ENCODE peak calls at places on chromosomes 5 and 9, in eight cellular contexts. One of them, this sample, is unnamed. For H3K4me1, the result is how much of the 10 kb centered on the place peaks cover.

GRCh38 chr5:96752341-96753016 is 55.3 kb downstream of the ERAP1 start:
- DNase-seq in body of pancreas: peak
- DNase-seq in fibroblast of lung: peak
- DNase-seq in Panc1: peak
- DNase-seq in stomach: no peak
- DNase-seq in PC-3: peak
- DNase-seq in CD8-positive, alpha-beta memory T cell: peak
- DNase-seq in A549: peak
- DNase-seq in this sample: no peak

GRCh38 chr9:69637801-69638200 is 34.4 kb downstream of the APBA1 start:
- DNase-seq in body of pancreas: no peak
- DNase-seq in fibroblast of lung: peak
- DNase-seq in Panc1: no peak
- DNase-seq in stomach: no peak
- DNase-seq in PC-3: peak
- DNase-seq in CD8-positive, alpha-beta memory T cell: no peak
- DNase-seq in A549: no peak
- DNase-seq in this sample: no peak

GRCh38 chr5:139698461-139699146 is 50.5 kb downstream of the CXXC5 start:
- DNase-seq in body of pancreas: peak
- DNase-seq in fibroblast of lung: peak
- DNase-seq in Panc1: no peak
- DNase-seq in stomach: peak
- DNase-seq in PC-3: no peak
- DNase-seq in CD8-positive, alpha-beta memory T cell: no peak
- DNase-seq in A549: no peak
- DNase-seq in this sample: no peak

GRCh38 chr9:98054376-98054951 is 2.1 kb upstream of the NANS start:
- DNase-seq in body of pancreas: no peak
- DNase-seq in fibroblast of lung: no peak
- DNase-seq in Panc1: no peak
- DNase-seq in stomach: no peak
- DNase-seq in PC-3: no peak
- DNase-seq in CD8-positive, alpha-beta memory T cell: no peak
- DNase-seq in A549: no peak
- DNase-seq in this sample: no peak

GRCh38 chr5:9015250-9015936 is 530.5 kb downstream of the SEMA5A start:
- DNase-seq in body of pancreas: no peak
- DNase-seq in fibroblast of lung: peak
- DNase-seq in Panc1: no peak
- DNase-seq in stomach: no peak
- DNase-seq in PC-3: no peak
- DNase-seq in CD8-positive, alpha-beta memory T cell: no peak
- DNase-seq in A549: no peak
- DNase-seq in this sample: no peak

GRCh38 chr5:126446498-126447224 is 23.5 kb downstream of the GRAMD2B start:
- DNase-seq in body of pancreas: no peak
- DNase-seq in fibroblast of lung: peak
- DNase-seq in Panc1: no peak
- DNase-seq in stomach: no peak
- DNase-seq in PC-3: peak
- DNase-seq in CD8-positive, alpha-beta memory T cell: no peak
- DNase-seq in A549: no peak
- DNase-seq in this sample: no peak

GRCh38 chr5:8685704-8686103 is 816.8 kb downstream of the MTRR start:
- DNase-seq in body of pancreas: no peak
- DNase-seq in fibroblast of lung: no peak
- DNase-seq in Panc1: no peak
- DNase-seq in stomach: no peak
- DNase-seq in PC-3: peak
- DNase-seq in CD8-positive, alpha-beta memory T cell: no peak
- DNase-seq in A549: no peak
- DNase-seq in this sample: no peak

GRCh38 chr5:140806834-140807775 is at the start of gene PCDHA4:
- DNase-seq in body of pancreas: peak
- DNase-seq in fibroblast of lung: no peak
- DNase-seq in Panc1: no peak
- DNase-seq in stomach: no peak
- DNase-seq in PC-3: peak
- DNase-seq in CD8-positive, alpha-beta memory T cell: no peak
- DNase-seq in A549: peak
- DNase-seq in this sample: no peak

GRCh38 chr5:96070625-96071246 is 109.1 kb upstream of the ELL2 start:
- DNase-seq in body of pancreas: no peak
- DNase-seq in fibroblast of lung: no peak
- DNase-seq in Panc1: no peak
- DNase-seq in stomach: no peak
- DNase-seq in PC-3: no peak
- DNase-seq in CD8-positive, alpha-beta memory T cell: no peak
- DNase-seq in A549: no peak
- DNase-seq in this sample: no peak

GRCh38 chr9:103798620-103799019 is 295.5 kb upstream of the SMC2 start:
- DNase-seq in body of pancreas: no peak
- DNase-seq in fibroblast of lung: peak
- DNase-seq in Panc1: no peak
- DNase-seq in stomach: no peak
- DNase-seq in PC-3: peak
- DNase-seq in CD8-positive, alpha-beta memory T cell: no peak
- DNase-seq in A549: peak
- DNase-seq in this sample: no peak

GRCh38 chr9:38079410-38080105 is 10.5 kb upstream of the SHB start:
- DNase-seq in body of pancreas: no peak
- DNase-seq in fibroblast of lung: peak
- DNase-seq in Panc1: no peak
- DNase-seq in stomach: no peak
- DNase-seq in PC-3: no peak
- DNase-seq in CD8-positive, alpha-beta memory T cell: no peak
- DNase-seq in A549: no peak
- DNase-seq in this sample: no peak

GRCh38 chr9:31034311-31034710 is 1350.1 kb upstream of the ACO1 start:
- DNase-seq in body of pancreas: peak
- DNase-seq in fibroblast of lung: no peak
- DNase-seq in Panc1: no peak
- DNase-seq in stomach: no peak
- DNase-seq in PC-3: no peak
- DNase-seq in CD8-positive, alpha-beta memory T cell: no peak
- DNase-seq in A549: no peak
- DNase-seq in this sample: no peak

GRCh38 chr5:66617991-66618768 is 22.0 kb downstream of the MAST4 start:
- DNase-seq in body of pancreas: no peak
- DNase-seq in fibroblast of lung: no peak
- DNase-seq in Panc1: no peak
- DNase-seq in stomach: no peak
- DNase-seq in PC-3: no peak
- DNase-seq in CD8-positive, alpha-beta memory T cell: no peak
- DNase-seq in A549: no peak
- DNase-seq in this sample: no peak

GRCh38 chr5:60700347-60700815 is 415 bp upstream of the DEPDC1B start:
- DNase-seq in body of pancreas: no peak
- DNase-seq in fibroblast of lung: no peak
- DNase-seq in Panc1: no peak
- DNase-seq in stomach: peak
- DNase-seq in PC-3: no peak
- DNase-seq in CD8-positive, alpha-beta memory T cell: no peak
- DNase-seq in A549: no peak
- DNase-seq in this sample: no peak

GRCh38 chr5:34657550-34657921 is 1.4 kb downstream of the RAI14 start:
- DNase-seq in body of pancreas: peak
- DNase-seq in fibroblast of lung: peak
- DNase-seq in Panc1: no peak
- DNase-seq in stomach: no peak
- DNase-seq in PC-3: peak
- DNase-seq in CD8-positive, alpha-beta memory T cell: no peak
- DNase-seq in A549: peak
- DNase-seq in this sample: no peak

GRCh38 chr9:69755205-69755604 is 4.6 kb downstream of the PTAR1 start:
- DNase-seq in body of pancreas: no peak
- DNase-seq in fibroblast of lung: no peak
- DNase-seq in Panc1: no peak
- DNase-seq in stomach: no peak
- DNase-seq in PC-3: no peak
- DNase-seq in CD8-positive, alpha-beta memory T cell: no peak
- DNase-seq in A549: no peak
- DNase-seq in this sample: no peak

GRCh38 chr5:168807261-168807660 is 228.1 kb upstream of the PANK3 start:
- DNase-seq in body of pancreas: no peak
- DNase-seq in fibroblast of lung: peak
- DNase-seq in Panc1: no peak
- DNase-seq in stomach: no peak
- DNase-seq in PC-3: no peak
- DNase-seq in CD8-positive, alpha-beta memory T cell: no peak
- DNase-seq in A549: no peak
- DNase-seq in this sample: no peak

GRCh38 chr9:117926031-117926655 is 221.9 kb downstream of the TLR4 start:
- DNase-seq in body of pancreas: no peak
- DNase-seq in fibroblast of lung: peak
- DNase-seq in Panc1: no peak
- DNase-seq in stomach: no peak
- DNase-seq in PC-3: no peak
- DNase-seq in CD8-positive, alpha-beta memory T cell: no peak
- DNase-seq in A549: no peak
- DNase-seq in this sample: no peak

GRCh38 chr9:97831843-97832636 is 21.0 kb upstream of the FOXE1 start:
- DNase-seq in body of pancreas: no peak
- DNase-seq in fibroblast of lung: no peak
- DNase-seq in Panc1: no peak
- DNase-seq in stomach: no peak
- DNase-seq in PC-3: no peak
- DNase-seq in CD8-positive, alpha-beta memory T cell: no peak
- DNase-seq in A549: no peak
- DNase-seq in this sample: no peak

GRCh38 chr5:119398713-119399492 is 43.1 kb downstream of the TNFAIP8 start:
- DNase-seq in body of pancreas: peak
- DNase-seq in fibroblast of lung: peak
- DNase-seq in Panc1: no peak
- DNase-seq in stomach: peak
- DNase-seq in PC-3: no peak
- DNase-seq in CD8-positive, alpha-beta memory T cell: no peak
- DNase-seq in A549: no peak
- DNase-seq in this sample: no peak

GRCh38 chr5:134507495-134507894 is 18.0 kb upstream of the JADE2 start:
- DNase-seq in body of pancreas: peak
- DNase-seq in fibroblast of lung: no peak
- DNase-seq in Panc1: no peak
- DNase-seq in stomach: no peak
- DNase-seq in PC-3: no peak
- DNase-seq in CD8-positive, alpha-beta memory T cell: no peak
- DNase-seq in A549: no peak
- DNase-seq in this sample: no peak

GRCh38 chr5:137737349-137738256 is 1.7 kb upstream of the KLHL3 start:
- DNase-seq in body of pancreas: peak
- DNase-seq in fibroblast of lung: peak
- DNase-seq in Panc1: no peak
- DNase-seq in stomach: peak
- DNase-seq in PC-3: peak
- DNase-seq in CD8-positive, alpha-beta memory T cell: peak
- DNase-seq in A549: no peak
- DNase-seq in this sample: peak
- H3K27ac ChIP-seq in body of pancreas: no peak
- H3K27ac ChIP-seq in fibroblast of lung: no peak
- H3K27ac ChIP-seq in Panc1: no peak
- H3K27ac ChIP-seq in stomach: no peak
- H3K27ac ChIP-seq in PC-3: peak
- H3K27ac ChIP-seq in CD8-positive, alpha-beta memory T cell: no peak
- H3K27ac ChIP-seq in A549: no peak
- H3K27ac ChIP-seq in this sample: peak

DNA sequence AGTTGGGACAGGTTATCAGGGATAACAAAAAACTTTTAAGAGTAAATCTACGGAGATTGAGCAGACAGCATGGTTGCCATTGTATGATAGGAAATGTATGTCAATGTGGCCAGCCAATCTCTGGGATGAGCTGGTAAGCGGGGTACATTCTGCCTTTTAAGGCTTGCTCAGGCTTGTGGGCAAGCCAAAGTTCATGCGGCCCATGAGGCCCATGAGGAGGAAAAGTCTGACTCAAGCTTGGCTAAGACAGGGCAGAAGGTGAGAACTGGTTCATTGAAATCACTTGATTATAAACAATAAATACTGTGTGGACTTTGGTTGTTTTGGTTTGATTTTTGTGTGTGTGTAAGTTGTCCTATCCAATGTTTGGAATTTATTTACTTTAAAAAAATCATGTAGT is 997.1 kb downstream of the DNAH5 start:
- DNase-seq in body of pancreas: no peak
- DNase-seq in fibroblast of lung: no peak
- DNase-seq in Panc1: no peak
- DNase-seq in stomach: no peak
- DNase-seq in PC-3: no peak
- DNase-seq in CD8-positive, alpha-beta memory T cell: no peak
- DNase-seq in A549: no peak
- DNase-seq in this sample: no peak
- H3K4me3 ChIP-seq in body of pancreas: no peak
- H3K4me3 ChIP-seq in fibroblast of lung: no peak
- H3K4me3 ChIP-seq in Panc1: no peak
- H3K4me3 ChIP-seq in stomach: no peak
- H3K4me3 ChIP-seq in PC-3: no peak
- H3K4me3 ChIP-seq in CD8-positive, alpha-beta memory T cell: no peak
- H3K4me3 ChIP-seq in A549: no peak
- H3K4me3 ChIP-seq in this sample: no peak

DNA sequence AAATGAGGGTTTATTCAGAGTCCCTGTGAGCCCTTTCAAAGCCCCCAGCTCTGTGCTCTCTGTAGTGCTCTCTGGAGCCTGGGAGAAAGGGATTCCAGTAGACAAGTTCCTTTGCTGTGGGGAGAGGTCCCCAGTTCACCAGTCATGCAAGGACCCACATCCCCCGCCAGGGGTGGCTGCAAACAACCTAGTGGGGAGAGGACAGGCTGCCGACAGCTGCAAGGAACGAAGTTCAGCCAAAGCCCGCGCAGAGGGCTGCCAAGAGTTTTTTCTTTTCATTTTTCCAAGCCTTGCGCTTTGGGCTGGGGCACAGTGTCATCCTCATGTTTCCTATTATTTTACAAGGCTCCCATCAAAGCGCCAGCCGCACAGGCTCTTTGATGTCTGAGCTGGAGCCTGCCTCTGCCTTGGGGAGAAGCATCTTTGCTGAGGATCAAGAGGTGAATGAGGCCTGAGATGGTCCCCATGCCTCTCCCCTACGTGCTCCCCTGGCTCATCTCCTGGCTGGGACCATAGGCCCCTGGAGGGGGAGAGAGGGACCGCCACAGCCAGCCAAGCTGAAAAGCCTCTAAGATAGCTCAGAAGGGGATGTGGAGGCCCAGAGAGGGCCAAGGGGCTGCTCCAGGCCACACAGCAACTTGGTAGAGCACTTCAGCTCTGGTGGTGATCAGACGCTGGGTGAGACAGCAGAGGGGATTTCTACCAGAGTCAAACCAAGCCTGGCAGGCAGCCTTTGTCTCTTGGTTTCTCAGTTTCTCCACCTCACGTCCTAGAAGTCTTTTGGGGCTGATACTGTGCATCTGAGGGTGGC is 50.5 kb upstream of the SYNPO start:
- DNase-seq in body of pancreas: peak
- DNase-seq in fibroblast of lung: no peak
- DNase-seq in Panc1: no peak
- DNase-seq in stomach: peak
- DNase-seq in PC-3: no peak
- DNase-seq in CD8-positive, alpha-beta memory T cell: no peak
- DNase-seq in A549: no peak
- DNase-seq in this sample: no peak
- H3K4me1 ChIP-seq in body of pancreas: under half
- H3K4me1 ChIP-seq in fibroblast of lung: under half
- H3K4me1 ChIP-seq in Panc1: under half
- H3K4me1 ChIP-seq in stomach: under half
- H3K4me1 ChIP-seq in PC-3: under half
- H3K4me1 ChIP-seq in CD8-positive, alpha-beta memory T cell: under half
- H3K4me1 ChIP-seq in A549: under half
- H3K4me1 ChIP-seq in this sample: under half

GRCh38 chr9:8628771-8629170 is 829.2 kb upstream of the DMAC1 start:
- DNase-seq in body of pancreas: no peak
- DNase-seq in fibroblast of lung: no peak
- DNase-seq in Panc1: no peak
- DNase-seq in stomach: no peak
- DNase-seq in PC-3: no peak
- DNase-seq in CD8-positive, alpha-beta memory T cell: no peak
- DNase-seq in A549: no peak
- DNase-seq in this sample: no peak
- H3K27ac ChIP-seq in body of pancreas: no peak
- H3K27ac ChIP-seq in fibroblast of lung: no peak
- H3K27ac ChIP-seq in Panc1: no peak
- H3K27ac ChIP-seq in stomach: no peak
- H3K27ac ChIP-seq in PC-3: no peak
- H3K27ac ChIP-seq in CD8-positive, alpha-beta memory T cell: no peak
- H3K27ac ChIP-seq in A549: no peak
- H3K27ac ChIP-seq in this sample: no peak